ENCODE peak calls at places on chromosomes 13 and 19, in seven cellular contexts. A is neuronal stem cell, T is trophoblast cell, W is IMR-90, I is mesenchymal stem cell, M is mesendoderm, G is H1. R is an unnamed sample.

GRCh38 chr19:408441-409005 is 424 bp downstream of the C2CD4C start:
- DNase-seq in T (no peak), M (no peak), I (no peak), G (no peak), A (no peak), W (no peak), R (peak)

GRCh38 chr19:33501957-33502356 is 19.6 kb downstream of the PEPD start:
- DNase-seq in I (no peak), G (no peak), T (no peak), W (no peak), M (no peak), A (no peak), R (no peak)

GRCh38 chr13:110149036-110149435 is 157.9 kb downstream of the COL4A1 start:
- DNase-seq in G (no peak), I (no peak), A (no peak), W (no peak), M (no peak), T (no peak), R (no peak)

GRCh38 chr13:46546084-46546786 is 6.7 kb upstream of the LRCH1 start:
- DNase-seq in G (no peak), A (no peak), I (no peak), T (peak), W (no peak), M (no peak), R (no peak)

GRCh38 chr13:99417821-99418662 is 83.2 kb upstream of the TM9SF2 start:
- DNase-seq in A (no peak), I (no peak), M (no peak), W (no peak), T (no peak), G (no peak), R (no peak)

GRCh38 chr13:52070929-52071523 is 46.5 kb downstream of the UTP14C start:
- DNase-seq in G (no peak), A (no peak), T (peak), W (peak), M (peak), I (peak), R (no peak)

GRCh38 chr19:28929026-28929425 is 283.9 kb downstream of the UQCRFS1 start:
- DNase-seq in G (no peak), I (no peak), A (no peak), M (no peak), W (peak), T (no peak), R (no peak)

GRCh38 chr13:110302986-110303385 is 4.0 kb downstream of the COL4A1 start:
- DNase-seq in A (no peak), I (no peak), T (no peak), M (no peak), G (no peak), W (no peak), R (no peak)

GRCh38 chr13:110361365-110361911 is 54.4 kb downstream of the COL4A2 start:
- DNase-seq in T (no peak), G (no peak), I (peak), M (no peak), W (peak), A (no peak), R (no peak)

GRCh38 chr13:70042193-70042592 is 65.4 kb upstream of the ATXN8OS start:
- DNase-seq in I (no peak), M (no peak), G (no peak), T (peak), A (no peak), W (no peak), R (no peak)

GRCh38 chr13:54232700-54233099 is 1204.1 kb downstream of the OLFM4 start:
- DNase-seq in M (no peak), G (no peak), A (no peak), T (no peak), I (no peak), W (no peak), R (no peak)
- H3K4ac ChIP-seq in M (no peak), G (no peak), A (no peak), T (no peak), I (no peak), W (no peak), R (no peak)

DNA sequence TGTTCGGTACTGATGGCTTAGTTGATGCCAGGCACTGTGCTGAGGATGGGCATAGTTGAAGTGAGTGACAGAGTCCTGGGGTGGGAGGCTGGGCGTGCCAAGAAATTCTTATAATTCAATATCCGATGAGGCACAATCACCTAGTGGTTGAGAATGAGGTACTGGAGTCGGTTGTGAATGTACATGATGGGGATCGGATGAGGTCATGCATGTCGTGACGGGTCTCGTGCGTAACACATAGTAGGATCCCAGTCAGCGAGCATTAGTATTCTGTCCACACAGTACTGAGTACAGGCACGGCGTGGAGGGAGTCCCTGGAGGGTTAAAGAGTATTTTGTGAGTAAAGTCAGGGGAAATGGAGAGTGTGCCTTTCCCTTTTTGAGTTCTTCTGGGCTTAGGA is 2.8 kb downstream of the SAFB start:
- DNase-seq in A (no peak), M (no peak), W (no peak), T (no peak), I (no peak), G (no peak), R (no peak)
- H3K4ac ChIP-seq in A (no peak), M (no peak), W (no peak), T (peak), I (no peak), G (no peak), R (no peak)

GRCh38 chr13:33075996-33076395 is 59.8 kb downstream of the KL start:
- DNase-seq in G (no peak), A (no peak), T (no peak), M (no peak), I (no peak), W (no peak), R (no peak)
- H3K4ac ChIP-seq in G (no peak), A (no peak), T (no peak), M (no peak), I (no peak), W (no peak), R (no peak)

GRCh38 chr19:15239337-15239949 is 7.2 kb upstream of the EPHX3 start:
- DNase-seq in G (no peak), W (no peak), I (no peak), A (no peak), T (no peak), M (no peak), R (no peak)

GRCh38 chr19:15237759-15238638 is 5.8 kb upstream of the EPHX3 start:
- DNase-seq in A (no peak), W (no peak), T (peak), G (no peak), I (no peak), M (no peak), R (no peak)

GRCh38 chr19:15238639-15239155 is 6.4 kb upstream of the EPHX3 start:
- DNase-seq in M (peak), T (peak), I (no peak), W (no peak), A (no peak), G (no peak), R (peak)

GRCh38 chr19:15241259-15241658 is 9.0 kb upstream of the EPHX3 start:
- DNase-seq in W (peak), A (no peak), G (no peak), T (no peak), M (no peak), I (no peak), R (no peak)

GRCh38 chr19:15240539-15240938 is 8.3 kb upstream of the EPHX3 start:
- DNase-seq in A (no peak), T (no peak), I (no peak), G (no peak), W (no peak), M (no peak), R (no peak)
- H3K4ac ChIP-seq in A (no peak), T (no peak), I (no peak), G (no peak), W (no peak), M (no peak), R (no peak)

DNA sequence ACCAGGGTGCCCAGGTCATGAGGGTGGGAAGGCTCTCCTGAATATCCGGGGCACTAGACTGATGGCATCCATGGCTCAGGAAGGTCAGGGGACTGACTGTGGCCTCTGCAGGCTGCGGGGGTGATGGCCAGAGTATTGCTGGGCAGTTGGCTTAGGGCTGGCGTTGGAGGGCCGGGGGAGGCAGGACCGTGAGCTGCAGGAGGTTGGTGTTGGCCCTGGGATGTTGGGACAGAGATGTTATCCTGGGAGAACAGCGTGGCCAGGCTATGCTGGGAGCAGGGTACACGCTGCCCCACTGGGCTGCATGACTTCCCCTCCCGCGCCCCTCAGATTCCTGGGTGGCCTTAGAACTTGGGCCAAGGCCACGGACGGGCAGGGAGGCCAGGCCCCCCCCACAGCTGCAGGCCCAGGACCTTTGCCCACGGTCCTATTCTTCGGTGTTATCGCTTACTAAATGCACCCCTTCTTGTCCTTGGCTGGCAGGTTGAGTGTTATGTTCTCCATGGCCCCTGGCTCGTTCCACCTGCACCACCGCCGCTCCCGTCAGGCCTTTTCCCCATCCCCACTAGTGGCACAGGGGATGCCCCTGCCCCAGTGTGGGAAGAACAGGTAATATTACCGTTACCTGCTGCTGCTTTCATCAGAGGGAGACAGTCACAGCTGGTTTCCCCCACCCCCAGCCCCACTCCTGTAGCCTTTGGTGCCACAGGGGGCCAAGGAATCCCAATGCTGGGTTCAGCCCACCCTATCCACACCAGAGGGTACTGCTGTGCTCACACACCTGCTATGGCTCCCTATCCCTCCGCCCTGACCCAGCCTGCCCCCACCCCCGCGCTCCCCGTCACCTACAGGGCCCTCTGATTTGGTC is 3.2 kb upstream of the ISYNA1 start:
- DNase-seq in W (no peak), M (no peak), G (no peak), A (no peak), I (no peak), T (no peak), R (no peak)
- H3K4ac ChIP-seq in W (no peak), M (no peak), G (no peak), A (no peak), I (no peak), T (no peak), R (no peak)

DNA sequence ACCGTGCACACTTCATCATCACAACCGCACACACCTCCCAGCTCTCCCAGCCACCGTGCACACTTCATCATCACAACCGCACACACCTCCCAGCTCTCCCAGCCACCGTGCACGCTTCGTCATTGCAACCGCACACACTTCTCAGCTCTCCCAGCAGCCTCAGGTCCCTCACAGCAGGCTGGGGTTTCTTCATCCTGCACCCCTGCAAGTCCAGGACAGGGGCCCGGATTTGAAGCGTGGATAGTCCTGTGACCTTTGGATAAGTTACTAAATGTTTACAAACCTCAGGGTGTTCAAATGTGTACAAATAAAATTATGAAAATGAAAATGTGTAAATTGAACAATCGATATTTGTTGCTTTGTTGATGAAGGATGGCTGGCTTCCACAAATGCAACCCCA is 74.0 kb downstream of the SPACA7 start:
- DNase-seq in G (no peak), M (no peak), A (no peak), I (no peak), T (no peak), W (no peak), R (no peak)
- H3K4ac ChIP-seq in G (no peak), M (no peak), A (no peak), I (no peak), T (no peak), W (no peak), R (no peak)

GRCh38 chr13:20671789-20672188 is 31.7 kb upstream of the IL17D start:
- DNase-seq in M (no peak), A (no peak), I (no peak), T (no peak), W (no peak), G (no peak), R (no peak)
- H3K4ac ChIP-seq in M (no peak), A (no peak), I (no peak), T (no peak), W (no peak), G (no peak), R (no peak)

DNA sequence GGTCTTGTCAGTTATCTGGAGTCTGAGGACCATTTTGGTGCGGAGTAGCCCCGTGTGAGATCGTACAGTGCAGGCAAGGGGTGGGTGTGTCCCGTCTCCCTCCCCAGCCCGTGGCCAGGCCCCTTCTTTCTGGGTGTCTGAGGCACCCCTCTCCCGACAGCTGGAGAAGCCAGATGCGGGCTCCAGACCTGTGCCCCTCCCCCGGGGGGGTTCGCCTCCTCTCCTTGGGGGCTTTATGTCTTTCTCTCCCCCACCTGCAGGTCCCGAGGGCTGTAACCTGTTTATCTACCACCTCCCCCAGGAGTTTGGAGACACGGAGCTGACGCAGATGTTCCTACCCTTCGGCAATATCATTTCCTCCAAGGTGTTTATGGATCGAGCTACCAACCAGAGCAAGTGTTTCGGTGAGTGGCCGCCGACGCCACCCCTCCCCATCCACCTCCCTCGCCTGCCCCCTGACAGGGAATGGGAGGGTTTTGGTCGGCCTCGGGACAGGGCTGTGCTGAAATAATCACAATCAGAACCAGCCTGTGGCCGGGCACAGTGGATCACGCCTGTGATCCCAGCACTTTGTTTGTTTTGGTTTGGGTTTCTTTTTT is 65.6 kb downstream of the CELF5 start:
- DNase-seq in G (no peak), A (no peak), I (no peak), T (no peak), M (no peak), W (no peak), R (no peak)
- H3K4ac ChIP-seq in G (no peak), A (no peak), I (no peak), T (no peak), M (no peak), W (no peak), R (no peak)

GRCh38 chr13:71702253-71702652 is 164.8 kb downstream of the DACH1 start:
- DNase-seq in G (no peak), W (no peak), I (no peak), A (no peak), M (no peak), T (no peak), R (no peak)

GRCh38 chr13:71703145-71703544 is 163.9 kb downstream of the DACH1 start:
- DNase-seq in T (no peak), G (no peak), M (no peak), A (no peak), I (no peak), W (no peak), R (no peak)

GRCh38 chr13:71699342-71699741 is 167.7 kb downstream of the DACH1 start:
- DNase-seq in W (no peak), I (no peak), T (no peak), M (no peak), A (no peak), G (no peak), R (no peak)

GRCh38 chr13:71704650-71705049 is 162.4 kb downstream of the DACH1 start:
- DNase-seq in T (no peak), I (no peak), A (no peak), G (no peak), M (no peak), W (no peak), R (no peak)
- H3K4ac ChIP-seq in T (no peak), I (no peak), A (no peak), G (no peak), M (no peak), W (no peak), R (no peak)

R was measured in H9.